ENCODE peak calls at places on chromosomes 12 and 14, in seven cellular contexts. I is IMR-90; S is effector memory CD4-positive, alpha-beta T cell; Y is upper lobe of right lung; A is DND-41; V is A549; R is aorta. G is an unnamed sample.

GRCh38 chr14:34981743-34982420 is 910 bp upstream of the SRP54 start:
- DNase-seq in V (no peak), Y (no peak), I (peak), S (peak), R (peak), A (peak), G (no peak)

GRCh38 chr12:105110851-105111250 is 3.3 kb downstream of the WASHC4 start:
- DNase-seq in R (no peak), I (no peak), V (no peak), Y (no peak), S (no peak), A (no peak), G (no peak)

GRCh38 chr14:53295985-53296582 is 143.0 kb upstream of the DDHD1 start:
- DNase-seq in I (peak), R (no peak), S (no peak), Y (no peak), A (no peak), V (peak), G (no peak)

GRCh38 chr12:5499566-5500325 is 67.8 kb downstream of the NTF3 start:
- DNase-seq in Y (no peak), I (peak), V (no peak), S (no peak), A (no peak), R (no peak), G (no peak)

GRCh38 chr12:100337727-100338126 is 19.1 kb upstream of the SLC17A8 start:
- DNase-seq in I (no peak), V (no peak), S (no peak), Y (no peak), A (no peak), R (no peak), G (no peak)

GRCh38 chr12:57389033-57389432 is 41.8 kb downstream of the R3HDM2 start:
- DNase-seq in Y (no peak), V (peak), I (peak), R (no peak), S (no peak), A (no peak), G (no peak)

GRCh38 chr14:94690486-94690885 is 78.3 kb downstream of the SERPINA3 start:
- DNase-seq in I (no peak), Y (peak), R (no peak), A (no peak), V (no peak), S (no peak), G (no peak)

GRCh38 chr12:95882080-95882479 is 23.3 kb downstream of the SNRPF start:
- DNase-seq in I (peak), S (no peak), A (no peak), V (no peak), R (no peak), Y (no peak), G (no peak)

GRCh38 chr12:115934046-115934445 is 343.4 kb downstream of the MED13L start:
- DNase-seq in R (no peak), I (no peak), V (no peak), S (no peak), A (no peak), Y (no peak), G (peak)

GRCh38 chr14:73879027-73879426 is 7.6 kb upstream of the ZNF410 start:
- DNase-seq in A (no peak), V (no peak), Y (no peak), R (no peak), S (no peak), I (peak), G (no peak)

GRCh38 chr12:105083551-105084105 is 630 bp downstream of the ALDH1L2 start:
- DNase-seq in S (no peak), A (no peak), R (peak), Y (peak), V (peak), I (peak), G (peak)

GRCh38 chr12:66237505-66238175 is 48.6 kb downstream of the IRAK3 start:
- DNase-seq in Y (no peak), V (no peak), S (no peak), A (no peak), R (no peak), I (no peak), G (no peak)

GRCh38 chr14:92613008-92613658 is 99.6 kb downstream of the RIN3 start:
- DNase-seq in S (peak), I (no peak), V (no peak), Y (peak), R (no peak), A (peak), G (no peak)

GRCh38 chr14:99273724-99274345 is 1.8 kb upstream of the BCL11B start:
- DNase-seq in V (peak), R (no peak), A (no peak), I (no peak), S (no peak), Y (no peak), G (peak)

GRCh38 chr12:112858776-112859175 is 48.0 kb upstream of the OAS1 start:
- DNase-seq in S (no peak), I (no peak), V (no peak), Y (no peak), A (no peak), R (no peak), G (peak)

GRCh38 chr14:95463173-95463901 is 53.1 kb downstream of the SYNE3 start:
- DNase-seq in S (peak), R (no peak), I (no peak), A (peak), V (no peak), Y (no peak), G (no peak)

GRCh38 chr12:49698619-49699545 is 8.3 kb downstream of the FMNL3 start:
- DNase-seq in R (peak), Y (peak), S (peak), I (peak), A (peak), V (no peak), G (peak)

GRCh38 chr14:25042362-25043299 is 7.3 kb downstream of the STXBP6 start:
- DNase-seq in A (no peak), V (no peak), Y (no peak), R (no peak), S (no peak), I (peak), G (no peak)

GRCh38 chr12:31783996-31784645 is 55.3 kb upstream of the AMN1 start:
- DNase-seq in A (no peak), Y (no peak), S (no peak), I (no peak), V (no peak), R (no peak), G (no peak)

GRCh38 chr12:59194794-59195193 is 274.5 kb upstream of the LRIG3 start:
- DNase-seq in I (no peak), V (no peak), A (no peak), Y (no peak), S (no peak), R (no peak), G (no peak)

GRCh38 chr14:29493849-29494248 is 433.8 kb downstream of the PRKD1 start:
- DNase-seq in Y (no peak), A (no peak), V (no peak), I (no peak), S (no peak), R (no peak), G (no peak)

GRCh38 chr14:52067873-52068740 is 752 bp downstream of the NID2 start:
- DNase-seq in I (peak), V (peak), R (peak), Y (peak), A (no peak), S (no peak), G (no peak)

DNA sequence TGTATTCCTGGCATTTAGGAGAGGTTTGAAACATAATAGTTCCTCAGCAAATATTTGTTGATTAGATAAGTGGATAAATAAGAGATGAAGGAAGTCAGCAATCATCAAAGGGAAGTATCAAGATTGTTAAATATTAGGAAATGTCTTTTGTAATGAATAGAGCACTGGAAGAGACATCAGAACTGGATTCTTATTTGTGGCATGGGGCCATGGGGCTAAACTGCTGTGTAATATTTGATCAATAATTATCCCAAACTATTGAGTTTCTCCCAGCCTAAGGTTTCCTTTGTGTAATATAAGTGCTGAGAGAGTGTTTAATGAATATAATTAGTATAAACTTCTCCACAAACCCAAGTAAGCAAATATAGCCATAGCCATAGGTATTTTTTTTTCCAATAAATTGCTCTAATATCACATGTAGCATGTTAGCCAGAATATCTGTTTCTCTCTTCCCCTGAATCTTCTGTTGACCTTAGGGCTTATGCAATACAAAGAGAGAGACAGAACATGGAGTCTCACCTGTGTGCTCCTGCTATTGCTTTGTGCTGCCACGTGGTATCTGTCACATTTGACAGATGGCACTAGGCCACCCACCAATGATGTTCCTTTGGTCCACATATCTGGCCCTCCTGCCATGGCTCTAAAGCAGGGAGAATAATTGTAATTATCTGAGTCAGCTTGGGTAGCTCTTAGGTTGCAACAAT is 658.7 kb downstream of the SOX5 start:
- DNase-seq in Y (no peak), I (no peak), A (no peak), R (no peak), S (no peak), V (no peak), G (no peak)
- H3K4me3 ChIP-seq in Y (no peak), I (no peak), A (no peak), R (no peak), S (no peak), V (no peak), G (no peak)

GRCh38 chr12:130162267-130162666 is at the start of gene FZD10:
- DNase-seq in S (no peak), V (no peak), I (no peak), A (no peak), Y (peak), R (no peak), G (no peak)
- H3K4me3 ChIP-seq in S (no peak), V (no peak), I (no peak), A (no peak), Y (peak), R (peak), G (peak)

DNA sequence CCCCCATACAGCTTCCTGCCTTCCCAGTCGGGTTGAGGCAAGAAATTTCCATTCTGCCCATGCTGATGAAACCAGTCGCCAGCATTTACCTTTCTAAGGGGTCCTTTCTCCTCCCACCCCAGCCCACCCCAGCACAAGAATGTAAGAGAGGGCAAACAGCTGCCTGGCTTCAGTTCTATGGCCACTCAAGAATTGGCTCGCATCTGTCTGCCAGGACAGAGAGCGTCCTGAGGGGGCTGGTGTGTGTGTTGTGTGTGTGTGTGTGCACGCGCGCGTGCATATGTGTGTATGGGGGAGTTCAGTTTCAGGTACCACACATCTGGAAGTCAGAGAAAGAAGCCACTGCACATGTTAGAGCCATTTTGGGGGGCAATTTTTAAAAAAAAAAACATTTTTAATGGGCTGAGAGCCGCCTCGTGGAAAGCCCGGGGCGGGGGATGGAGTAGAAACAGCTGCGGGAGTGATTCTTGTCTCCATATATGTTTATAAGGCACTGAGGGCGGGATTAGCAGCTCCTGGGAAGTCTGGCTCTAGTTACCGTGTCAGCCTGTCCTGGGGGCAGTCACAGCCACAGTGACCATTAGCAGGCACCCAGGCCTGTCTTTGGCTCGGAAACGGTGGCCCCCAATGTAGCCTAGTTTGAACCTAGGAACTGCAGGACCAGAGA is at the start of gene WNT5B:
- DNase-seq in S (no peak), Y (no peak), A (no peak), V (no peak), I (no peak), R (no peak), G (no peak)
- H3K4me3 ChIP-seq in S (peak), Y (peak), A (no peak), V (peak), I (peak), R (peak), G (peak)

DNA sequence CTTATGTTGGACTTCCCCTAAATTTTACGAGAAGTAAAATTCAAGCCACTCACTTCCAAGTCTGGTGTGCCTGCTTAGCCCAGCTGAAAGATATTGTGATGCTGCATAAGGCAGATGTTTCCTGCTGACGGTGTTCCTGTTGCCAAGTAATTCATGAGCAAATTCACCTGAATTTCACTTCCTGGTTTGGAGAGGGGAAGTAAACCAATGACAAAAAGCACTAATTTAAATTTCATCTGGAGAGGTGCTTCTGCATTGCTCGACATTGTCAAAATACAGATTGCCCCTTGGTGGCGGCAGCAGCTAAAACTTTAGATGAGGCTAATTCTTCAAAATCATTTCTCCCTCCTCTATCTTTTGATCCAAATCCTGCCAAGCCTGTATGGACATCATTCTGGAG is 281.1 kb downstream of the AACS start:
- DNase-seq in V (no peak), I (no peak), S (no peak), A (no peak), Y (no peak), R (no peak), G (no peak)
- H3K4me3 ChIP-seq in V (no peak), I (no peak), S (no peak), A (no peak), Y (no peak), R (no peak), G (no peak)

GRCh38 chr12:24389394-24389793 is 439.9 kb upstream of the SOX5 start:
- DNase-seq in A (no peak), R (no peak), V (no peak), Y (no peak), S (no peak), I (no peak), G (no peak)
- H3K4me3 ChIP-seq in A (no peak), R (no peak), V (no peak), Y (no peak), S (no peak), I (no peak), G (no peak)

GRCh38 chr14:103071544-103072251 is 12.3 kb upstream of the LBHD2 start:
- DNase-seq in I (no peak), V (no peak), S (no peak), R (peak), Y (peak), A (no peak), G (peak)

GRCh38 chr14:103073876-103074698 is 9.9 kb upstream of the LBHD2 start:
- DNase-seq in A (no peak), V (no peak), Y (peak), R (peak), I (no peak), S (no peak), G (no peak)

GRCh38 chr14:103072595-103073366 is 11.2 kb upstream of the LBHD2 start:
- DNase-seq in Y (peak), S (no peak), I (no peak), R (peak), V (peak), A (no peak), G (peak)

GRCh38 chr14:103073367-103073875 is 10.6 kb upstream of the LBHD2 start:
- DNase-seq in I (no peak), S (no peak), R (peak), A (no peak), Y (peak), V (peak), G (peak)

DNA sequence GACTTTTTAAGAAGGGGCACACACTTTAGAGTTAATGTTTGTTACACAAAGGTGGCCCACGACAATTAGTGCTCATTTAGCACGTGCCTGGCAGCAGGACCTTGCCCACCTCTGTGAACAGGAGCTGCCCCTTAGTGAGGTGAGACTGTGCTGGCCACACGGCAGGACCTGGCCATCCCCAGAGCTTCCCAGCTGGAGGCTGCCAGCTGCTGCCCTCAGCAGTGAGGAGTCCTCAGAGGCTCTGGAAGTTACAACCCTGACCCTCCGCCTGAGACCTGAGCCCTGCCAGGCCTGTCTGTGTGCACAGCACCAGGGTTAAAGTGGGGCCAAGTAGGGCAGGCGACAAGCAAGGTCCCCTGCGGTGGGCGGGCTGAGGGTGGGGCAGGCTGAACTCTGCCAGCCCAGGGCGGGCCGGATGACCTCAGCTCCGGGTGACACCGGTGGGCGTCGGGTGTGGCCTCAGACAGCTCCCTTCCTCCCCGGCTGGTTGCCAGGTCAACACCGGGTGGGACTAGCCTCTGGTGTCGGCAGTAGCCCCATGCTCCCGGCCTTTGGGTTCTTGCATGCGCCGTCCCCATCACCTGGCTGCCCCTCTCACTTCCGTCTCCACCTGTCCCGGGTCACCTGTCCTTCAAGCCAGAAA is 9.2 kb upstream of the LBHD2 start:
- DNase-seq in R (peak), V (peak), S (no peak), I (no peak), Y (peak), A (no peak), G (no peak)
- H3K4me3 ChIP-seq in R (no peak), V (peak), S (peak), I (no peak), Y (peak), A (no peak), G (peak)

DNA sequence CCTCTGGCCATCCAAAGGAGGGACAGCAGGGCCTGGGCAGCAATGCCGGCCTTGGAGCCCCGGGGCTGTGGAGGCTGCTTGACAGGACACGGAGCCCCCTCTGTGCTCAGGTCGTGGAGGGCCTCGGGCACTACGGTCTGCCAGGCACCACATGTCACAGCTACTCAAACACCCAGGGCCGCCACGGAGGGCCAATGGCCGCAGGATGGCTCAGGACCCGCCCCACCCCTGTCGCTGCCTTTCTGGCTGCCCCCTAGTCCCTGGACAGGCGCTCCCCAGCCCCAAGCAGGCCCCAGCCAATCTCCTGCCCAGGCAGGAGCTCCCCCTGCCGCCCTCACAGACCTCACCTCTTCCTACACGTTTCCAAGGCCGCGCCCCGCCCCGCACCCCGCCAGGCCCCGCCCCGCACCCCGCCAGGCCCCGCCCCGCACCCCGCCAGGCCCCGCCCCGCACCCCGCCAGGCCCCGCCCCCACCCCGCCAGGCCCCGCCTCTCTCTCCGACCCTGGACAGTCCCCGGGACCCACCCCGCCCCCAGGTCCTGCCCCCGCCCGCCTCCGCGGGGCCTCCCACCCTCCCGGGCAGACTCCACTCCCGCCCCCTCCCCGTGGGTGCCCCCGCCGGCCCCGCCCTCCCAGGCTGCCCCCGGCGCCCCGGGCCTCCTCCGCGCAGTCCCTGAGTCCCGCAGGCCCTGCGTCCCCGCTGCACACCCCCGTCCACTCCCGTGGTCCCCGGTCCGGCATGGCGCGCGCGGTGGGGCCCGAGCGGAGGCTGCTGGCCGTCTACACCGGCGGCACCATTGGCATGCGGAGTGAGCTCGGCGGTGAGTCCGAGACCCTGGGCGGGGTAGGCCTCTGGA is at the start of gene ASPG:
- DNase-seq in V (peak), S (no peak), I (no peak), Y (peak), A (no peak), R (peak), G (peak)
- H3K4me3 ChIP-seq in V (peak), S (no peak), I (no peak), Y (peak), A (no peak), R (no peak), G (peak)

DNA sequence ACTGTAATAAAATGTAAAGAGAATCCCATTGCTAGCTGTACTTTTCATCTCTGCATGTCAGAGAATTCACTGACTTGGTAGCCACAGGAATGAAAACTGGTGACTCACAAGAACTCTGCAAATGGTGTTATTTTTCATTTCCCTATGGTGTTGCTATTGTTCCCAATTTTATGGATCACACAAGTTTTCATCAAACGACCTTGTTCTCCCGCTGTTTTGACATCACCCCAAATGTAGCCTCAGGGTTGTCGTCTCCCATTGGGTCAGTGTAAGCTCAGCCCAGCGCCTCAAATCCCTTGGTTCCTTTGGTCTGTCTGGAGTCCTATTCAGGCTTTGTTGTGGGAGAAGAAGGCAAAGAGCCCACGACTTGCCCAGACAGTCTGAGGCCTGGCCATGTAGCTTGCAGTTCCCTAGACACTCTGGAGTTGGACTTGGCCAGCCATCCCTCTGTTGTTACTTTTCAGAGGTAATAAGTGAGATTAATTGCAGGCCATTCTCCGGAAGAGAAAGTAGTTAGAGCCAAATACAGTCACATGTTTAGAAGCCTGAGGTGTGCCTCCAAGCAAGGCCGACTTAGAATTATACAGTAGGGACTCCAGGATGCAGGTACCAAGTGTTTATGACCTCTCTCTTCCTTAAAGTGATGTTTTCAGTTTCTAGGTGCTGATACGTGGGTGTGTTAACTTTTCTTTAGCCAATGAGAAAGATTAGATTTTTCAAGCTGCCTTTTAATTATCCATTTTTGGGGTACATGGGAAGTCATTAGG is 159.1 kb downstream of the TGFB3 start:
- DNase-seq in S (no peak), Y (no peak), A (no peak), R (peak), V (no peak), I (peak), G (no peak)
- H3K4me3 ChIP-seq in S (no peak), Y (no peak), A (no peak), R (no peak), V (no peak), I (no peak), G (no peak)